ENCODE peak calls at places on chromosomes 13 and 19, in seven cellular contexts. C is A549, R is heart left ventricle, L is AG10803, N is fibroblast of lung, U is kidney epithelial cell, M is GM06990. W is an unnamed sample.

GRCh38 chr19:48371367-48371766 is 7.2 kb downstream of the SYNGR4 start:
- DNase-seq in C (no peak), L (no peak), M (no peak), R (no peak), U (no peak), N (no peak), W (no peak)

GRCh38 chr19:15246198-15246481 is 13.9 kb upstream of the EPHX3 start:
- DNase-seq in U (no peak), C (no peak), N (no peak), L (no peak), R (no peak), M (no peak), W (no peak)

GRCh38 chr19:13843104-13843921 is 33.6 kb upstream of the NANOS3 start:
- DNase-seq in M (no peak), U (no peak), N (no peak), R (peak), C (peak), L (peak), W (no peak)

GRCh38 chr19:11381535-11382369 is 2.4 kb downstream of the EPOR start:
- DNase-seq in R (peak), L (peak), N (peak), U (no peak), M (peak), C (peak), W (peak)

GRCh38 chr19:13087795-13088537 is 14.7 kb downstream of the LYL1 start:
- DNase-seq in C (no peak), U (no peak), N (no peak), L (no peak), R (no peak), M (no peak), W (no peak)

GRCh38 chr19:379796-380195 is 29.2 kb downstream of the C2CD4C start:
- DNase-seq in R (no peak), N (no peak), U (no peak), C (no peak), M (no peak), L (no peak), W (no peak)

GRCh38 chr19:11587302-11587972 is 9.8 kb upstream of the ZNF627 start:
- DNase-seq in L (peak), C (peak), R (peak), N (peak), U (no peak), M (peak), W (peak)

GRCh38 chr19:460877-461609 is at the start of gene SHC2:
- DNase-seq in R (no peak), M (no peak), C (no peak), L (no peak), N (no peak), U (no peak), W (no peak)

GRCh38 chr19:797528-798414 is 519 bp downstream of the PTBP1 start:
- DNase-seq in M (peak), L (peak), C (peak), N (peak), U (no peak), R (peak), W (peak)

GRCh38 chr19:44111910-44112463 is 1.2 kb upstream of the ZNF225 start:
- DNase-seq in C (no peak), M (no peak), R (no peak), N (peak), L (peak), U (peak), W (no peak)

GRCh38 chr19:15161028-15161984 is 39.5 kb downstream of the NOTCH3 start:
- DNase-seq in N (no peak), L (peak), U (no peak), R (no peak), C (peak), M (no peak), W (peak)

GRCh38 chr13:72120632-72121031 is 253.6 kb upstream of the DACH1 start:
- DNase-seq in R (no peak), C (no peak), L (no peak), M (no peak), N (no peak), U (no peak), W (no peak)

GRCh38 chr13:25192936-25193335 is 20.8 kb upstream of the AMER2 start:
- DNase-seq in R (no peak), N (no peak), U (no peak), C (no peak), M (no peak), L (no peak), W (no peak)

GRCh38 chr19:49679832-49680472 is 2.9 kb downstream of the PRMT1 start:
- DNase-seq in M (no peak), U (no peak), R (no peak), L (no peak), C (no peak), N (no peak), W (no peak)

GRCh38 chr13:34867590-34867989 is 74.5 kb upstream of the NBEA start:
- DNase-seq in C (peak), M (no peak), U (peak), L (peak), R (no peak), N (peak), W (no peak)

GRCh38 chr13:29140277-29140676 is 320.1 kb downstream of the MTUS2 start:
- DNase-seq in U (peak), L (peak), C (no peak), N (peak), R (peak), M (no peak), W (no peak)

GRCh38 chr19:11578342-11579142 is 1.1 kb upstream of the ACP5 start:
- DNase-seq in L (no peak), M (peak), R (peak), N (peak), C (no peak), U (no peak), W (no peak)

GRCh38 chr13:95251641-95252040 is 49.6 kb downstream of the ABCC4 start:
- DNase-seq in R (no peak), U (no peak), N (no peak), C (no peak), L (no peak), M (no peak), W (no peak)

GRCh38 chr13:48653074-48654054 is at the start of gene CYSLTR2:
- DNase-seq in R (no peak), M (no peak), C (peak), L (peak), N (peak), U (peak), W (peak)

GRCh38 chr13:95349267-95349666 is 48.0 kb upstream of the ABCC4 start:
- DNase-seq in U (no peak), L (no peak), N (peak), C (peak), R (no peak), M (no peak), W (no peak)

GRCh38 chr13:110475117-110475516 is 86.4 kb downstream of the RAB20 start:
- DNase-seq in L (no peak), M (no peak), N (no peak), R (no peak), U (no peak), C (no peak), W (no peak)

GRCh38 chr13:29753593-29754485 is 96.6 kb downstream of the UBL3 start:
- DNase-seq in C (no peak), M (no peak), L (peak), R (no peak), N (no peak), U (no peak), W (no peak)

GRCh38 chr13:101447852-101448251 is 4.6 kb upstream of the ITGBL1 start:
- DNase-seq in R (no peak), L (no peak), M (no peak), N (peak), U (no peak), C (no peak), W (no peak)

GRCh38 chr19:13930402-13930801 is 7.8 kb downstream of the PODNL1 start:
- DNase-seq in N (no peak), U (no peak), C (no peak), M (no peak), R (no peak), L (no peak), W (no peak)

GRCh38 chr13:97499181-97499580 is 65.2 kb downstream of the RAP2A start:
- DNase-seq in M (no peak), R (no peak), N (no peak), C (no peak), L (no peak), U (no peak), W (no peak)

GRCh38 chr13:110506859-110507566 is 54.5 kb downstream of the RAB20 start:
- DNase-seq in N (peak), L (no peak), M (no peak), R (peak), U (no peak), C (peak), W (no peak)

GRCh38 chr19:55372316-55373081 is 2.2 kb upstream of the IL11 start:
- DNase-seq in C (peak), L (peak), U (no peak), M (no peak), R (no peak), N (no peak), W (no peak)

GRCh38 chr19:13155472-13156284 is 5.5 kb downstream of the IER2 start:
- DNase-seq in L (peak), C (peak), U (no peak), R (peak), M (peak), N (peak), W (no peak)

GRCh38 chr13:33250594-33250993 is 35.0 kb downstream of the STARD13 start:
- DNase-seq in M (no peak), L (peak), U (no peak), R (no peak), C (no peak), N (peak), W (no peak)

GRCh38 chr13:44967656-44968451 is 21.4 kb downstream of the NUFIP1 start:
- DNase-seq in L (peak), R (no peak), U (no peak), C (peak), M (no peak), N (peak), W (no peak)

GRCh38 chr19:11560404-11560988 is 1.5 kb upstream of the ELOF1 start:
- DNase-seq in N (peak), L (peak), U (no peak), R (no peak), C (peak), M (no peak), W (peak)

GRCh38 chr13:108987945-108988344 is 358.5 kb downstream of the MYO16 start:
- DNase-seq in C (no peak), U (no peak), N (no peak), L (peak), R (no peak), M (no peak), W (no peak)

GRCh38 chr19:50794074-50794777 is 4.0 kb downstream of the ACP4 start:
- DNase-seq in M (no peak), R (no peak), C (peak), N (no peak), L (no peak), U (no peak), W (peak)

GRCh38 chr19:33644284-33644836 is 22.6 kb downstream of the CHST8 start:
- DNase-seq in R (no peak), C (no peak), U (no peak), L (no peak), M (no peak), N (no peak), W (no peak)

GRCh38 chr19:43719378-43719868 is 3.5 kb downstream of the IRGC start:
- DNase-seq in C (no peak), L (no peak), N (no peak), R (no peak), U (no peak), M (no peak), W (no peak)

GRCh38 chr19:5823579-5824281 is 15.8 kb downstream of the FUT6 start:
- DNase-seq in L (no peak), U (no peak), R (no peak), M (no peak), C (peak), N (no peak), W (no peak)

GRCh38 chr19:49272204-49272603 is 52.8 kb downstream of the SLC6A16 start:
- DNase-seq in N (peak), M (no peak), L (peak), U (peak), R (no peak), C (peak), W (no peak)

GRCh38 chr13:90532861-90533260 is 814.6 kb upstream of the MIR17HG start:
- DNase-seq in C (no peak), M (no peak), U (no peak), N (no peak), R (no peak), L (no peak), W (no peak)
- H3K4me3 ChIP-seq in C (no peak), M (no peak), U (no peak), N (no peak), R (no peak), L (no peak), W (no peak)

GRCh38 chr19:1860821-1861598 is 2.4 kb downstream of the KLF16 start:
- DNase-seq in N (no peak), U (no peak), R (peak), C (no peak), L (no peak), M (no peak), W (no peak)
- H3K4me3 ChIP-seq in N (peak), U (peak), R (peak), C (peak), L (peak), M (peak), W (no peak)

GRCh38 chr13:58495668-58496067 is 864.1 kb downstream of the PCDH17 start:
- DNase-seq in U (no peak), R (no peak), N (no peak), L (no peak), C (no peak), M (no peak), W (no peak)
- H3K4me3 ChIP-seq in U (no peak), R (no peak), N (no peak), L (no peak), C (no peak), M (no peak), W (no peak)

DNA sequence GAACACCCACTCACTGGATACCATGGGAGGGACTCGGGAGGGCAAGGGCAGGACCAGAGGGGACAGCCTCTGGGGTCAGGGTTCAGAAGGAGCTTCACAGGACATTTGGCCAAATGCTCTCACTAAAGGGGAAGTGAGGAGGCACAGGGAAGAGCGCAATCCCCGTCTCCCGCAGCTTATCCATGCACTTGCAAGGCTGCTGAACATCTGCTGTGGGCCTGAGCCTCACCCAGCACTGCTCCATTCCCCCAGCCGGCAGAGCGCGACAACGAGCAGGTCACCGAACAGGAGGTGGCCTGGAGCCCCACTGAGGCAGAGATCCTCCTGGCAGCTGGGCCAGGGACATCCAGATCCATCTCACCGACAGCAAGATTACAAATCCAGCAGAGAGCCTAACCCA is 23.3 kb downstream of the ELAVL1 start:
- DNase-seq in N (no peak), L (no peak), U (no peak), M (no peak), C (no peak), R (no peak), W (no peak)
- H3K4me3 ChIP-seq in N (no peak), L (no peak), U (no peak), M (no peak), C (no peak), R (no peak), W (no peak)

DNA sequence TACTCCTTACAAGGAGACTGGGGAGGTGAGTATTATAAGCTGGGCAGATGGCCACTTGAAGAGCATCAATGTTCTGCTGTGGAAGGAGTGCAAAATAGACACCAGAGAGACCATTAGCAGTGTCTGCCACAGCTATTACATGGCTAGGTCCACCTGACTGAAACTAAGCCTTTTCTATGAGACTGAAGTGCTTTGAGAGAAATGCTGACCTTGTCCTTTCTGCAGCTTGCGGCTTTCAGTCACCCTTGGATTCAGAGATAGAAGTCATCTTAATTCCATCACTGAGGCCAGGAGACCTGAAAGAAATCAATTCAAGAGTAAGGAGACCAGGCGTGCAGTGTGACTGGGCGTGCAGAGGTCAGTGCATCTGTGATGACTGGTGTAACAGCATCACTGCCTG is 1.3 kb upstream of the ZFP28 start:
- DNase-seq in U (no peak), C (no peak), R (no peak), L (no peak), M (no peak), N (no peak), W (no peak)
- H3K4me3 ChIP-seq in U (no peak), C (peak), R (no peak), L (no peak), M (no peak), N (peak), W (no peak)

DNA sequence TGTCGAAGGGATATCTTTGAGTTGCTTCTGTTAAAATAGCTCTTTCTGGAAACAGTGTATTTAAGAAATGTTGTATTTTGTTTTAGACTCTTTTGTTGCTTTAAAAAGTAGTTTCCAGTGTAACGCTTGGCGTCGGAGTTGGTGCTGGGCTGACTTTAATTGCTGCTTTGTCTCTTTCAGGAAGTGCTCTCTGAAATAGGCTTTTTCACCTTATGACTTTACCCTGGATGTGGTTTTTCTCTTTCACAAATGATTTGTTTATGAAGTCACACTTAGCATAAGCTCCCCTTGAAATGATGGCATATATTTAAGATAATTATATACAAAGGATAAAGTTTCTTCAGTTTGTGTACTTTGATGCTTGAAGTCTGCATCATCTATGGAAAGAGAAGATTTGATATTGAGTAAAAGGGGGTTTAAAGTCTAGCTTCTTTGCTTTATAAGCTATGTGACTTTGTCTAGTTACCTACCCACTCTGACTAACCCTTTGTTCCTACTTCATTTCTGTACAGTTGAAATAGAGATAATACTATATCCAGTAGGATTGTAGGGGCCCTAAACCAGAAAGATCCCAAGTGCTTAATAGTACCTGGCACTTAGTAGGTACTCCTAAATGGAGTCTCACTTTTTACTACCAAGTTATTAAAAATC is at the start of gene GPR18:
- DNase-seq in U (no peak), N (peak), M (no peak), L (no peak), R (no peak), C (no peak), W (peak)
- H3K4me3 ChIP-seq in U (no peak), N (no peak), M (no peak), L (no peak), R (no peak), C (no peak), W (peak)

GRCh38 chr19:46661020-46661731 is at the start of gene DACT3:
- DNase-seq in N (peak), C (peak), U (peak), L (peak), M (peak), R (peak), W (peak)

GRCh38 chr19:46661735-46662592 is 982 bp upstream of the DACT3 start:
- DNase-seq in C (peak), N (peak), U (peak), R (peak), L (peak), M (peak), W (peak)

GRCh38 chr19:46660008-46660517 is 919 bp downstream of the DACT3 start:
- DNase-seq in L (no peak), M (no peak), C (peak), U (no peak), N (no peak), R (peak), W (no peak)

GRCh38 chr19:46660601-46661019 is 372 bp downstream of the DACT3 start:
- DNase-seq in U (no peak), R (peak), C (no peak), M (no peak), N (no peak), L (no peak), W (no peak)

DNA sequence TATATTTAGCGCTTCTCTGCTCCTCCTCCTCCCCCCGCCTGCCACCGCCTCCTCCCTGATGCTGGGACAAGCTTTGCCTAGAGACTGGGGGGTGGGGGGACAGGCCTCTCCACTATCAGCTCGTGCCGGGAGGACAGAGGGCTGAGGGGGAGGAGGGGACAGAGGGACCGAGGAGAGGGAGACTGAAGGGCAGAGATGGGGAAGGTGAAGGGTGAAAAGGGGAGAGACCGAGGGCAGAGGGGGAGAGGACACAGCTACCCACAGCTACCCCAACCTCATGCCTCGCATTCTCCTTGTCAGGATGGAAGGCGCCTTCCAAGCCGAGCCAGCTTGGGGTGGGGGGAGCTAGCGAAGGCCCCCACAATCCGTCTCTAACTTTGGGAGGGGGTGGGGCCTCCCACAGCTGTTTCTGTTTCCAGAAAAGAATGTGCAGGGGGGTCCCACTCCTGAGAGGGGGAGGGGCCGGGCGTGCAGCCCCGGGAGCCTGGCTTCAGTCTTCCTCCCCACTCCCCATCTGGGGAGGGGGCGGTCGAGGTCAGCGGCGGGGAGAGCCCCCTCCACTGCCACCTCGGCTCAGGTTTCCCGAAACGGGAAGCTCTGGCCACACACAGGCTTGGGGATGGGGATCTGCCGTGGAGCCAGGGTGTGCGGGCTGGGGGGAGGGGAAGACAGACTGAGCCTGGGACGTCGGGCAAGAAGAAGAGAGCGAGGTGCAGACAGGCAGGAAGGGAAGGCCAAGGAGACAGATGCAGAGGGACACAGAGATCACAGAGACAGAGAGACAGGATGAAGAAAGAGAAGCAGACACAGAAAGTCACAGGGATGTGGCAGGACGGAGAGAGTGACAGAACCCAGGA is 1.6 kb downstream of the DACT3 start:
- DNase-seq in C (peak), L (peak), N (no peak), R (peak), U (no peak), M (no peak), W (no peak)
- H3K4me3 ChIP-seq in C (peak), L (peak), N (peak), R (peak), U (no peak), M (no peak), W (no peak)

GRCh38 chr13:111922086-111922485 is 144.9 kb upstream of the SOX1 start:
- DNase-seq in N (no peak), C (no peak), U (no peak), L (no peak), M (no peak), R (no peak), W (no peak)

GRCh38 chr13:111926501-111927180 is 140.3 kb upstream of the SOX1 start:
- DNase-seq in L (no peak), M (no peak), C (no peak), N (no peak), R (no peak), U (no peak), W (no peak)

GRCh38 chr13:111927181-111927540 is 139.8 kb upstream of the SOX1 start:
- DNase-seq in M (no peak), R (no peak), L (no peak), N (no peak), C (no peak), U (no peak), W (no peak)

GRCh38 chr13:111925146-111925875 is 141.6 kb upstream of the SOX1 start:
- DNase-seq in L (no peak), M (no peak), R (no peak), U (no peak), N (no peak), C (no peak), W (no peak)

GRCh38 chr13:111924676-111925075 is 142.3 kb upstream of the SOX1 start:
- DNase-seq in M (no peak), L (no peak), U (no peak), C (no peak), N (no peak), R (no peak), W (no peak)
- H3K4me3 ChIP-seq in M (no peak), L (no peak), U (no peak), C (no peak), N (no peak), R (no peak), W (no peak)